ENCODE peak calls at places on chromosome 10, in four cellular contexts. Y, B, M and C are unnamed samples.

GRCh38 chr10:91210435-91210834 is 10.0 kb upstream of the PCGF5 start:
- DNase-seq in M (peak; percentile 45), Y (no peak), B (peak; percentile 95), C (peak; percentile 96)

GRCh38 chr10:77441541-77442175 is 195.9 kb downstream of the KCNMA1 start:
- DNase-seq in M (no peak), Y (no peak), B (no peak), C (peak; percentile 42)

GRCh38 chr10:69360485-69361302 is 56.0 kb downstream of the TACR2 start:
- DNase-seq in M (peak; percentile 83), Y (no peak), B (no peak), C (no peak)

GRCh38 chr10:123836418-123837145 is 55.0 kb downstream of the CPXM2 start:
- DNase-seq in Y (no peak), M (no peak), B (no peak), C (no peak)

GRCh38 chr10:27537812-27538211 is 33.7 kb downstream of the RAB18 start:
- DNase-seq in M (no peak), Y (no peak), B (no peak), C (no peak)

GRCh38 chr10:58239561-58240169 is 28.0 kb downstream of the IPMK start:
- DNase-seq in M (no peak), B (no peak), Y (no peak), C (no peak)

GRCh38 chr10:119139464-119140067 is 25.9 kb downstream of the SFXN4 start:
- DNase-seq in M (no peak), Y (peak; percentile 39), B (peak; percentile 10), C (peak; percentile 1)

GRCh38 chr10:63760034-63760707 is 239.0 kb downstream of the REEP3 start:
- DNase-seq in Y (no peak), M (no peak), B (no peak), C (no peak)

GRCh38 chr10:87551324-87551723 is 46.6 kb downstream of the MINPP1 start:
- DNase-seq in M (no peak), B (no peak), Y (no peak), C (no peak)

GRCh38 chr10:127600479-127600878 is 51.4 kb downstream of the NPS start:
- DNase-seq in B (no peak), M (no peak), Y (no peak), C (no peak)

GRCh38 chr10:111249925-111250324 is 173.1 kb downstream of the ADRA2A start:
- DNase-seq in B (no peak), Y (no peak), M (no peak), C (no peak)

GRCh38 chr10:1267148-1267547 is 211.0 kb downstream of the WDR37 start:
- DNase-seq in B (no peak), M (no peak), Y (no peak), C (no peak)

GRCh38 chr10:63228237-63228636 is 95.1 kb downstream of the NRBF2 start:
- DNase-seq in B (no peak), M (no peak), Y (no peak), C (no peak)

GRCh38 chr10:29057712-29058426 is 231.0 kb upstream of the LYZL1 start:
- DNase-seq in Y (no peak), M (no peak), B (no peak), C (no peak)

GRCh38 chr10:30284860-30285594 is 64.1 kb downstream of the MTPAP start:
- DNase-seq in M (no peak), Y (no peak), B (no peak), C (no peak)

GRCh38 chr10:4770766-4771553 is 55.0 kb upstream of the AKR1E2 start:
- DNase-seq in M (no peak), B (no peak), Y (no peak), C (peak; percentile 2)

GRCh38 chr10:26238378-26238777 is 21.8 kb downstream of the GAD2 start:
- DNase-seq in B (no peak), Y (no peak), M (no peak), C (no peak)